ENCODE peak calls at places on chromosomes 3 and 15, in seven cellular contexts. T is cardiac muscle cell, E is mesendoderm, J is breast epithelium, G is uterus, S is PC-3, Q is RWPE2. M is an unnamed sample. For H3K27me3 and H3K36me3, the result is how much of the 10 kb centered on the place peaks cover.

GRCh38 chr3:24678441-24678865 is 183.8 kb upstream of the THRB start:
- DNase-seq in G (peak), J (no peak), T (peak), Q (peak), E (no peak), S (peak), M (peak)

GRCh38 chr3:191646242-191646641 is 185.3 kb downstream of the PYDC2 start:
- DNase-seq in E (no peak), G (no peak), Q (no peak), S (no peak), T (no peak), J (no peak), M (no peak)

GRCh38 chr15:48406240-48406891 is 75.1 kb downstream of the DUT start:
- DNase-seq in G (no peak), S (no peak), J (no peak), E (no peak), T (no peak), Q (no peak), M (no peak)

GRCh38 chr3:188948658-188949400 is 222.9 kb upstream of the TPRG1 start:
- DNase-seq in T (peak), E (peak), G (peak), Q (no peak), S (peak), J (peak), M (peak)

GRCh38 chr3:171396048-171396447 is 64.2 kb downstream of the TNIK start:
- DNase-seq in T (peak), S (peak), Q (no peak), E (no peak), J (no peak), G (no peak), M (no peak)

GRCh38 chr3:108983051-108983450 is 29.4 kb upstream of the GUCA1C start:
- DNase-seq in S (peak), Q (no peak), E (no peak), G (no peak), J (no peak), T (no peak), M (no peak)

GRCh38 chr3:167918686-167919085 is 177.0 kb downstream of the GOLIM4 start:
- DNase-seq in G (no peak), T (no peak), Q (no peak), J (no peak), E (no peak), S (no peak), M (no peak)

GRCh38 chr3:138694287-138695007 is 85.9 kb downstream of the FAIM start:
- DNase-seq in Q (no peak), T (peak), S (peak), J (no peak), G (no peak), E (peak), M (peak)

GRCh38 chr15:60004846-60005351 is 788 bp downstream of the FOXB1 start:
- DNase-seq in S (no peak), T (peak), Q (peak), E (peak), G (no peak), J (no peak), M (peak)
- H3K4me3 ChIP-seq in S (no peak), T (peak), Q (peak), E (no peak), G (peak), J (no peak), M (peak)

GRCh38 chr3:10623578-10624275 is 118.3 kb upstream of the ATP2B2 start:
- DNase-seq in J (no peak), S (no peak), G (no peak), E (no peak), T (no peak), Q (no peak), M (no peak)
- H3K27me3 ChIP-seq in J (under half), S (under half), G (under half), E (under half), T (under half), Q (under half), M (under half)

GRCh38 chr3:102057781-102058421 is 208.6 kb downstream of the NFKBIZ start:
- DNase-seq in G (no peak), J (no peak), T (no peak), S (no peak), Q (no peak), E (no peak), M (no peak)
- H3K36me3 ChIP-seq in G (under half), J (under half), T (under half), S (under half), Q (under half), E (under half), M (under half)

GRCh38 chr15:91104111-91104510 is 4.1 kb downstream of the SV2B start:
- DNase-seq in S (no peak), T (no peak), J (no peak), E (no peak), Q (no peak), G (no peak), M (no peak)

GRCh38 chr15:91099616-91100560 is at the start of gene SV2B:
- DNase-seq in J (no peak), E (peak), Q (peak), G (no peak), S (peak), T (peak), M (peak)

GRCh38 chr15:91102546-91103330 is 2.7 kb downstream of the SV2B start:
- DNase-seq in T (no peak), G (no peak), J (no peak), S (no peak), Q (no peak), E (no peak), M (no peak)

GRCh38 chr15:91100561-91101355 is 701 bp downstream of the SV2B start:
- DNase-seq in T (peak), G (no peak), S (no peak), Q (no peak), J (no peak), E (peak), M (no peak)

DNA sequence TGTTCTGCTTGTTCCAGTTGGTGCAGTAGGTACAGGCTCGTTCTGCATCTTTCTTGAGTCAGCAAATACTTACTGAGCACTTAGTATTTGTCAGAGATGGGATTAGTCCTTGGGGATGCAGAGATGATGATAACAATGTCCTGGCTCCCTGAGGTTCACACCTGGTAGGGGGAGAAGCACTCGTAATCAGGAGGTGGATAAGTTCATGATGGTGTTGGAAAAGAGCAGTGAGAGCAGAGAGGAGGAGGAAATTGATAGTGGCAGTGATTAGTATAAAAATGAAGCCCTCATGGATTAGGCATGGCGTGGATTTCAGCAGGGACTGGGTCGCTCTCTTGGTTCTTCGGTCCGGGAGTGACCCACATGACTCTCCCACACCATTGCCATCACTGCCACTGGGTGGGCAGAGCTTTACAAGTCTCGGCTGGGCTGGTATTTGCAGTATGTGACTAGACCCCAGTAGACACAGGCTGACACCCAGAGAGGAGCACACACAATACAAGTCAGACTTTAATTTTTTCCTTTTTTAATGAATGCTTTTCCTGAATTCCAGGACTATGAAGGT is 1.4 kb downstream of the SV2B start:
- DNase-seq in G (no peak), T (no peak), J (no peak), Q (no peak), S (no peak), E (peak), M (no peak)
- H3K4me3 ChIP-seq in G (no peak), T (no peak), J (peak), Q (no peak), S (no peak), E (no peak), M (no peak)

GRCh38 chr15:60012695-60013094 is 8.6 kb downstream of the FOXB1 start:
- DNase-seq in G (no peak), E (no peak), S (no peak), T (no peak), J (no peak), Q (no peak), M (no peak)
- H3K27me3 ChIP-seq in G (under half), E (under half), S (half or more), T (half or more), J (under half), Q (half or more), M (half or more)

M was measured in MG63.